ENCODE peak calls at places on chromosomes 16 and 17, in six cellular contexts. W is kidney, U is RWPE1, G is Panc1, V is endothelial cell, L is GM10248. J is an unnamed sample.
A peak's percentile ranks its signal among the peaks of the same experiment; 100 is the strongest.

GRCh38 chr17:2050871-2051387 is 4.0 kb upstream of the HIC1 start:
- DNase-seq in W (peak; percentile 84), U (no peak), G (no peak), V (peak; percentile 33), L (no peak), J (peak; percentile 73)

GRCh38 chr16:10552998-10553491 is 27.4 kb downstream of the EMP2 start:
- DNase-seq in W (no peak), U (no peak), G (no peak), V (no peak), L (peak; percentile 90), J (peak; percentile 33)

GRCh38 chr17:42531455-42532354 is 4.3 kb upstream of the NAGLU start:
- DNase-seq in W (peak; percentile 89), U (no peak), G (no peak), V (peak; percentile 52), L (peak; percentile 60), J (peak; percentile 83)

GRCh38 chr16:49193596-49193995 is 88.0 kb downstream of the CBLN1 start:
- DNase-seq in W (no peak), U (no peak), G (no peak), V (no peak), L (no peak), J (no peak)

GRCh38 chr16:69199382-69199781 is 12.4 kb downstream of the SNTB2 start:
- DNase-seq in W (no peak), U (no peak), G (no peak), V (no peak), L (no peak), J (peak; percentile 92)

GRCh38 chr17:82942166-82943130 is 102.6 kb upstream of the ZNF750 start:
- DNase-seq in W (peak; percentile 45), U (no peak), G (no peak), V (no peak), L (no peak), J (no peak)

GRCh38 chr17:79993390-79994221 is 42.1 kb downstream of the TBC1D16 start:
- DNase-seq in W (peak; percentile 87), U (peak; percentile 88), G (no peak), V (no peak), L (peak; percentile 51), J (peak; percentile 98)

GRCh38 chr17:44077595-44077909 is 7.0 kb downstream of the G6PC3 start:
- DNase-seq in W (peak; percentile 45), U (no peak), G (no peak), V (no peak), L (no peak), J (no peak)

GRCh38 chr17:4994081-4994595 is 3.2 kb downstream of the INCA1 start:
- DNase-seq in W (no peak), U (no peak), G (no peak), V (no peak), L (no peak), J (no peak)

GRCh38 chr16:70380205-70380918 is 33.7 kb downstream of the DDX19A start:
- DNase-seq in W (peak; percentile 89), U (peak; percentile 67), G (no peak), V (peak; percentile 48), L (peak; percentile 44), J (peak; percentile 62)

GRCh38 chr16:83843657-83844056 is 35.9 kb downstream of the HSBP1 start:
- DNase-seq in W (no peak), U (no peak), G (no peak), V (no peak), L (no peak), J (no peak)

GRCh38 chr17:57174591-57174990 is 81.7 kb upstream of the MSI2 start:
- DNase-seq in W (no peak), U (no peak), G (no peak), V (no peak), L (peak; percentile 70), J (no peak)

GRCh38 chr16:76656951-76657498 is 379.8 kb downstream of the CNTNAP4 start:
- DNase-seq in W (no peak), U (no peak), G (no peak), V (no peak), L (no peak), J (no peak)

GRCh38 chr17:70128727-70129238 is 40.5 kb upstream of the KCNJ2 start:
- DNase-seq in W (no peak), U (no peak), G (no peak), V (no peak), L (no peak), J (no peak)

GRCh38 chr17:21535686-21536085 is 156.6 kb upstream of the KCNJ18 start:
- DNase-seq in W (no peak), U (no peak), G (no peak), V (no peak), L (no peak), J (peak; percentile 40)

GRCh38 chr16:46620265-46621005 is 744 bp downstream of the SHCBP1 start:
- DNase-seq in W (no peak), U (no peak), G (no peak), V (no peak), L (peak; percentile 40), J (peak; percentile 12)

GRCh38 chr16:78048319-78048718 is 26.0 kb downstream of the CLEC3A start:
- DNase-seq in W (no peak), U (no peak), G (no peak), V (no peak), L (no peak), J (no peak)

GRCh38 chr16:78040396-78040795 is 18.0 kb downstream of the CLEC3A start:
- DNase-seq in W (no peak), U (no peak), G (no peak), V (no peak), L (no peak), J (no peak)

GRCh38 chr16:78045865-78046581 is 23.7 kb downstream of the CLEC3A start:
- DNase-seq in W (peak; percentile 90), U (peak; percentile 32), G (no peak), V (peak; percentile 99), L (peak; percentile 53), J (peak; percentile 72)
- TF ChIP-seq CTCF in W (peak; percentile 21), U (no peak), G (no peak), V (no peak), L (no peak), J (peak; percentile 17)

GRCh38 chr16:88005148-88005547 is 53.9 kb downstream of the BANP start:
- DNase-seq in W (no peak), U (no peak), G (no peak), V (peak; percentile 53), L (no peak), J (no peak)
- TF ChIP-seq CTCF in W (no peak), U (no peak), G (no peak), V (peak; percentile 40), L (peak; percentile 33), J (peak; percentile 40)

GRCh38 chr17:78349831-78350631 is 9.8 kb downstream of the SOCS3 start:
- DNase-seq in W (no peak), U (no peak), G (no peak), V (no peak), L (no peak), J (no peak)
- TF ChIP-seq CTCF in W (no peak), U (no peak), G (no peak), V (no peak), L (no peak), J (no peak)

GRCh38 chr17:17751996-17752821 is 71.0 kb downstream of the RAI1 start:
- DNase-seq in W (peak; percentile 99), U (peak; percentile 99), G (peak; percentile 36), V (peak; percentile 97), L (peak; percentile 99), J (peak; percentile 97)
- TF ChIP-seq CTCF in W (peak; percentile 51), U (no peak), G (no peak), V (no peak), L (peak; percentile 40), J (peak; percentile 31)

GRCh38 chr16:54236761-54237160 is 49.8 kb downstream of the IRX3 start:
- DNase-seq in W (no peak), U (no peak), G (no peak), V (no peak), L (no peak), J (peak; percentile 30)

GRCh38 chr16:54241525-54241924 is 45.1 kb downstream of the IRX3 start:
- DNase-seq in W (no peak), U (no peak), G (no peak), V (no peak), L (no peak), J (no peak)

GRCh38 chr16:54240180-54241125 is 46.1 kb downstream of the IRX3 start:
- DNase-seq in W (no peak), U (no peak), G (no peak), V (no peak), L (no peak), J (no peak)

GRCh38 chr16:54242199-54242598 is 44.4 kb downstream of the IRX3 start:
- DNase-seq in W (no peak), U (peak; percentile 23), G (no peak), V (peak; percentile 20), L (no peak), J (no peak)

GRCh38 chr16:54239441-54239840 is 47.1 kb downstream of the IRX3 start:
- DNase-seq in W (no peak), U (no peak), G (no peak), V (no peak), L (no peak), J (peak; percentile 19)
- TF ChIP-seq CTCF in W (no peak), U (no peak), G (no peak), V (no peak), L (no peak), J (no peak)

DNA sequence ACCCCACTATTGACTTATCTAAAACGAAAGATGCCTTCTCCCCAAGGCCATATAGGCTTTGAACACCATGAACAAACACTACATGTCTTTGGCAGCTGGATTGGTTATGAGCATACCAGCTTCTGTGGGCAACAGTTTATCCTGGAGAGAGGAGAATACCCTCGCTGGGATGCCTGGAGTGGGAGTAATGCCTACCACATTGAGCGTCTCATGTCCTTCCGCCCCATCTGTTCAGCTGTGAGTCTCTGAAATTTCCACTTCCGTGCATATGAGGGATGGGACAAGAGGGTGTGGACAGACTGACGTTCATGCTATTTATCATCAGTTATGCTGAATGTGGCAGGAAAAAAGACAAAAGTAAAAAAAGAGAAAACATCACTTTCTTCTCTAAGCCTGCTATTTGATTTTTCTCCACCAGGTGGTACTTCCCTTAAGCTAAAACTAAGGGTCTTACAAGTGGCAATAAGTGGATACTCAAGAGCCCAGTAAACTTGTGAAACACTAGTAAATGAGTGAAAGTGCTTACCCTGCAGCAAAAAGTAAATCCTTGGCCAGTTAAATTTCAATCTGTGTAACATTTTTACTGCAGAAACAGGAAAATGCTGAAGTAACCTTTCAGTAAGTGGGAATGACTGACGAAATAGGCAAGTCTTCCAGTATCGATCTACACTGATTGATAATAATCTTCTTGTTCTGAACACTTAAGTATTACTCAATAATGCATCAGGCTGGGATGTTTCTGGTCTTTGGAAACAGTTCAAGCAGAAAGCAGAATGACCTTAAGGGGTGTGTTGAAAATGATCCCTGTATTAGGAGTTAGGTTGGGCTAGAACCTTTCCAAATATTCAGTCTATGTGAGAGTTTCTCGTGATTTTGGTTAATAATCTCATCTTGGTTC is 5.6 kb downstream of the CRYBA1 start:
- DNase-seq in W (no peak), U (peak; percentile 29), G (no peak), V (no peak), L (no peak), J (peak; percentile 76)
- TF ChIP-seq CTCF in W (no peak), U (no peak), G (peak; percentile 58), V (peak; percentile 71), L (peak; percentile 13), J (peak; percentile 59)

GRCh38 chr17:75896360-75897075 is at the start of gene TRIM65:
- DNase-seq in W (peak; percentile 96), U (peak; percentile 67), G (no peak), V (peak; percentile 65), L (peak; percentile 92), J (peak; percentile 76)
- TF ChIP-seq CTCF in W (peak; percentile 43), U (peak; percentile 78), G (peak; percentile 62), V (no peak), L (peak; percentile 69), J (peak; percentile 10)

GRCh38 chr16:84973226-84973625 is 38.1 kb downstream of the ZDHHC7 start:
- DNase-seq in W (no peak), U (no peak), G (no peak), V (no peak), L (no peak), J (no peak)
- TF ChIP-seq CTCF in W (no peak), U (no peak), G (no peak), V (no peak), L (no peak), J (no peak)